ENCODE peak calls at places on chromosomes 6 and 20, in seven cellular contexts. H is GM23248, M is cardiac muscle cell, E is H1, X is tibial nerve, B is psoas muscle, N is A549. K is an unnamed sample.
A peak's percentile ranks its signal among the peaks of the same experiment; 100 is the strongest.

GRCh38 chr6:90586675-90587638 is at the start of gene MAP3K7:
- DNase-seq in B (peak; percentile 91), X (peak; percentile 98), E (peak; percentile 97), N (peak; percentile 60), H (peak; percentile 97), M (peak; percentile 91), K (peak; percentile 89)

GRCh38 chr6:25017932-25018581 is 82.3 kb upstream of the RIPOR2 start:
- DNase-seq in B (peak; percentile 51), E (peak; percentile 75), M (peak; percentile 75), N (no peak), X (peak; percentile 62), H (peak; percentile 75), K (peak; percentile 60)

GRCh38 chr20:52859156-52859887 is 112.8 kb upstream of the TSHZ2 start:
- DNase-seq in N (no peak), E (no peak), H (peak; percentile 79), M (no peak), B (peak; percentile 13), X (no peak), K (no peak)

GRCh38 chr20:3753098-3753497 is 14.5 kb downstream of the ADISSP start:
- DNase-seq in M (peak; percentile 68), N (peak; percentile 89), E (peak; percentile 84), B (no peak), X (peak; percentile 90), H (peak; percentile 79), K (peak; percentile 56)

GRCh38 chr6:129507059-129507807 is 202.7 kb downstream of the ARHGAP18 start:
- DNase-seq in M (no peak), N (no peak), X (no peak), E (no peak), H (no peak), B (no peak), K (no peak)

GRCh38 chr6:169970306-169970988 is 219.0 kb downstream of the ERMARD start:
- DNase-seq in X (no peak), H (no peak), E (peak; percentile 43), N (no peak), B (no peak), M (no peak), K (no peak)

GRCh38 chr6:139981810-139982550 is 607.5 kb upstream of the CITED2 start:
- DNase-seq in X (no peak), M (peak; percentile 82), H (peak; percentile 53), N (no peak), B (no peak), E (no peak), K (peak; percentile 2)

GRCh38 chr20:47551841-47552240 is 50.2 kb downstream of the NCOA3 start:
- DNase-seq in X (no peak), H (peak; percentile 44), E (no peak), M (peak; percentile 29), N (peak; percentile 37), B (no peak), K (no peak)

GRCh38 chr6:19587238-19587942 is 249.8 kb upstream of the ID4 start:
- DNase-seq in H (no peak), M (no peak), N (no peak), E (no peak), B (no peak), X (no peak), K (no peak)

GRCh38 chr6:139967497-139967896 is 593.0 kb upstream of the CITED2 start:
- DNase-seq in E (no peak), B (no peak), M (no peak), X (no peak), H (peak; percentile 57), N (no peak), K (no peak)

GRCh38 chr20:32823737-32824588 is 4.2 kb downstream of the MAPRE1 start:
- DNase-seq in X (no peak), B (no peak), N (no peak), M (no peak), H (peak; percentile 47), E (no peak), K (no peak)

GRCh38 chr6:15864708-15865062 is 201.9 kb upstream of the DTNBP1 start:
- DNase-seq in M (no peak), B (no peak), H (no peak), E (no peak), N (no peak), X (no peak), K (no peak)

GRCh38 chr6:105522626-105523322 is 119.9 kb upstream of the PREP start:
- DNase-seq in N (no peak), E (no peak), H (peak; percentile 50), B (no peak), X (no peak), M (no peak), K (no peak)

GRCh38 chr6:71887006-71887743 is 825 bp downstream of the RIMS1 start:
- DNase-seq in N (no peak), B (no peak), E (peak; percentile 66), X (no peak), M (peak; percentile 44), H (peak; percentile 38), K (no peak)

GRCh38 chr20:56710577-56711465 is 81.7 kb downstream of the TFAP2C start:
- DNase-seq in E (no peak), H (peak; percentile 83), B (no peak), M (no peak), N (peak; percentile 38), X (no peak), K (no peak)

GRCh38 chr20:32968833-32969241 is 35.4 kb downstream of the SUN5 start:
- DNase-seq in M (no peak), X (no peak), H (peak; percentile 37), N (no peak), B (no peak), E (no peak), K (peak; percentile 27)

GRCh38 chr20:19252670-19253120 is 40.3 kb downstream of the SLC24A3 start:
- DNase-seq in E (peak; percentile 22), X (peak; percentile 42), B (no peak), M (no peak), N (no peak), H (peak; percentile 55), K (no peak)

GRCh38 chr20:25072226-25072811 is 9.6 kb downstream of the VSX1 start:
- DNase-seq in E (no peak), X (no peak), N (no peak), M (no peak), B (no peak), H (peak; percentile 32), K (no peak)

GRCh38 chr6:108588586-108588985 is 27.9 kb downstream of the FOXO3 start:
- DNase-seq in X (no peak), M (no peak), E (no peak), N (no peak), H (peak; percentile 87), B (no peak), K (no peak)

GRCh38 chr6:37668251-37668650 is 29.4 kb downstream of the MDGA1 start:
- DNase-seq in N (peak; percentile 22), E (no peak), B (no peak), X (no peak), H (peak; percentile 28), M (no peak), K (no peak)

GRCh38 chr20:57938158-57939108 is 228.6 kb upstream of the PMEPA1 start:
- DNase-seq in E (no peak), B (no peak), M (no peak), H (peak; percentile 50), N (no peak), X (no peak), K (no peak)

GRCh38 chr6:408599-409102 is 17.1 kb downstream of the IRF4 start:
- DNase-seq in B (peak; percentile 61), N (peak; percentile 40), E (no peak), H (peak; percentile 75), M (peak; percentile 58), X (no peak), K (no peak)

GRCh38 chr6:75532521-75532920 is 38.9 kb upstream of the FILIP1 start:
- DNase-seq in N (no peak), H (peak; percentile 65), E (no peak), M (no peak), B (no peak), X (no peak), K (no peak)

GRCh38 chr6:39430968-39431523 is 108.5 kb upstream of the KCNK16 start:
- DNase-seq in B (peak; percentile 70), H (peak; percentile 65), N (no peak), M (peak; percentile 56), E (peak; percentile 65), X (no peak), K (no peak)

GRCh38 chr6:16244446-16244845 is 6.1 kb downstream of the GMPR start:
- DNase-seq in M (no peak), H (no peak), X (no peak), N (no peak), B (no peak), E (no peak), K (no peak)

DNA sequence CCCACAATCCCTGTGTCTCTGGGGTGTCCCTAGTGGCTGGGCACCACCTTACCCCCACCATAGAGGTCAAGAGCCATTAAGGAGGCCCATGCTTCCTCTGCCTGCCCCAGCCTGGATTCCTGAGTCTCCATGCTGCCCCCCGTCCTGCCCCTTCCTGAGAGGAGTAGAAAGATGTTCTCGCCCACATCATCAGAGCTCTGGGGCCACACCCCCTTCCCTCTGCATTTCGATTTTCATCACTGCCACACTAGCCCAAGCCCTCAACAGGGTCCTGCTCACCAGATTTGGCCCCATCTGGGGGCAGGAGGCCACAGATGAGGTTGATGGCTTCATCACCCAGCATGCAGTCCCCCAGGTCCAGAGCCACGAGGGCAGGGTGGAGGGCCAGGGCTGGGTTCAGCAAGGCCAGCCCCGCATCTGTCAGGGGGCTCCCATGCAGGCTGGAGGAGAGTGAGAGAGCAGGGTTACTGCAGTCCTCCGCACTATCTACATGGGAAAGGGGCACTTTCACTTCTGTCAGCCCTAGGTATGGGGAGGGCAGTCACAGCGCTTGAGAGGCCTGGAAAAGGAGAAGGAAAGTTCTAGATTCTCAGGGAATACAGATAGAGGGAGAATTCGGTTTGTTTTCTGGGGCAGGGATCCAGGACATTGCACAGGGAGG is 1.5 kb downstream of the LRRC73 start:
- DNase-seq in X (no peak), N (no peak), M (no peak), E (no peak), H (no peak), B (no peak), K (no peak)
- H3K27ac ChIP-seq in X (no peak overlapping the region), N (no peak overlapping the region), M (no peak overlapping the region), E (no peak overlapping the region), H (no peak overlapping the region), B (no peak overlapping the region), K (no peak overlapping the region)

GRCh38 chr6:18389479-18389878 is 2.3 kb downstream of the RNF144B start:
- DNase-seq in M (no peak), N (no peak), E (no peak), B (no peak), X (no peak), H (peak; percentile 67), K (no peak)
- H3K4me3 ChIP-seq in M (no peak overlapping the region), N (no peak overlapping the region), E (no peak overlapping the region), B (peak overlapping the region; percentile 72), X (peak overlapping the region; percentile 54), H (peak overlapping the region; percentile 85), K (no peak overlapping the region)

DNA sequence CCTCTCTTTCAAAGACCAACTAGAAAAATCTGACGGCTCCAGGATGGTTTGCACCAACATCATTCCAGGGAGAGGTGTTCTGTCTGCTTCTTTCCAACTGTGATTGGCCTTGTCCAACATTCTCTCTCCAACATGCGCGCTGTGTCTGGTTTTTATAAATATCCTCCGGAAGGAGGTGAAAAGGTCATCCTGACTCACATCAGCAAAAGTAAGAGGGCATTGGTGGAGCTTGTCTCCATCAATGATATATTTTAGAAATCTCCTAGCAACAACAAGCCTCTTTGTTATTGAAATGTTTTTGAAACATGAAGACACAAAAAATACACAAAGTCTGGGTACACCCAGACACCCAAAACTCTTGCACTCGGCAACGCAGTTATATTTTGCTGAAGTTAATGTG is 475.3 kb upstream of the JARID2 start:
- DNase-seq in M (peak; percentile 12), N (no peak), E (no peak), H (no peak), X (no peak), B (no peak), K (no peak)
- H3K27ac ChIP-seq in M (no peak overlapping the region), N (no peak overlapping the region), E (no peak overlapping the region), H (no peak overlapping the region), X (no peak overlapping the region), B (no peak overlapping the region), K (no peak overlapping the region)

GRCh38 chr6:28922841-28923317 is 906 bp downstream of the TRIM27 start:
- DNase-seq in X (peak; percentile 27), N (no peak), H (peak; percentile 70), B (no peak), E (peak; percentile 56), M (peak; percentile 68), K (peak; percentile 31)
- H3K4me3 ChIP-seq in X (peak overlapping the region; percentile 85), N (peak overlapping the region; percentile 97), H (peak overlapping the region; percentile 94), B (peak overlapping the region; percentile 85), E (peak overlapping the region; percentile 87), M (peak overlapping the region; percentile 88), K (peak overlapping the region; percentile 87)